ENCODE peak calls at places on chromosomes 6 and 20, in seven cellular contexts. One of them, this sample, is unnamed.

GRCh38 chr6:14540276-14540675 is 422.7 kb downstream of the CD83 start:
- DNase-seq in CD8-positive, alpha-beta memory T cell: no peak
- DNase-seq in colonic mucosa: no peak
- DNase-seq in CD4-positive, alpha-beta memory T cell: no peak
- DNase-seq in foreskin fibroblast: peak; percentile 19
- DNase-seq in tibial artery: no peak
- DNase-seq in DND-41: no peak
- DNase-seq in this sample: no peak

GRCh38 chr20:23407770-23408467 is 13.4 kb downstream of the NAPB start:
- DNase-seq in CD8-positive, alpha-beta memory T cell: no peak
- DNase-seq in colonic mucosa: no peak
- DNase-seq in CD4-positive, alpha-beta memory T cell: peak; percentile 51
- DNase-seq in foreskin fibroblast: no peak
- DNase-seq in tibial artery: no peak
- DNase-seq in DND-41: no peak
- DNase-seq in this sample: no peak

GRCh38 chr20:56088381-56088780 is 83.1 kb upstream of the CBLN4 start:
- DNase-seq in CD8-positive, alpha-beta memory T cell: no peak
- DNase-seq in colonic mucosa: no peak
- DNase-seq in CD4-positive, alpha-beta memory T cell: no peak
- DNase-seq in foreskin fibroblast: no peak
- DNase-seq in tibial artery: no peak
- DNase-seq in DND-41: no peak
- DNase-seq in this sample: no peak

GRCh38 chr20:38833857-38834164 is 28.3 kb downstream of the PPP1R16B start:
- DNase-seq in CD8-positive, alpha-beta memory T cell: no peak
- DNase-seq in colonic mucosa: no peak
- DNase-seq in CD4-positive, alpha-beta memory T cell: peak; percentile 76
- DNase-seq in foreskin fibroblast: no peak
- DNase-seq in tibial artery: no peak
- DNase-seq in DND-41: peak; percentile 22
- DNase-seq in this sample: no peak

GRCh38 chr6:43616728-43617472 is 12.2 kb downstream of the GTPBP2 start:
- DNase-seq in CD8-positive, alpha-beta memory T cell: no peak
- DNase-seq in colonic mucosa: no peak
- DNase-seq in CD4-positive, alpha-beta memory T cell: no peak
- DNase-seq in foreskin fibroblast: no peak
- DNase-seq in tibial artery: no peak
- DNase-seq in DND-41: no peak
- DNase-seq in this sample: no peak

GRCh38 chr6:15008269-15008668 is 237.6 kb upstream of the JARID2 start:
- DNase-seq in CD8-positive, alpha-beta memory T cell: no peak
- DNase-seq in colonic mucosa: no peak
- DNase-seq in CD4-positive, alpha-beta memory T cell: no peak
- DNase-seq in foreskin fibroblast: no peak
- DNase-seq in tibial artery: no peak
- DNase-seq in DND-41: no peak
- DNase-seq in this sample: no peak

GRCh38 chr6:52304917-52305316 is 20.4 kb upstream of the MCM3 start:
- DNase-seq in CD8-positive, alpha-beta memory T cell: no peak
- DNase-seq in colonic mucosa: no peak
- DNase-seq in CD4-positive, alpha-beta memory T cell: no peak
- DNase-seq in foreskin fibroblast: peak; percentile 26
- DNase-seq in tibial artery: no peak
- DNase-seq in DND-41: no peak
- DNase-seq in this sample: no peak

GRCh38 chr6:128327890-128328289 is 192.5 kb downstream of the PTPRK start:
- DNase-seq in CD8-positive, alpha-beta memory T cell: peak; percentile 55
- DNase-seq in colonic mucosa: no peak
- DNase-seq in CD4-positive, alpha-beta memory T cell: peak; percentile 40
- DNase-seq in foreskin fibroblast: peak; percentile 34
- DNase-seq in tibial artery: no peak
- DNase-seq in DND-41: peak; percentile 24
- DNase-seq in this sample: no peak

GRCh38 chr6:136795996-136796395 is 3.7 kb upstream of the MAP3K5 start:
- DNase-seq in CD8-positive, alpha-beta memory T cell: no peak
- DNase-seq in colonic mucosa: no peak
- DNase-seq in CD4-positive, alpha-beta memory T cell: no peak
- DNase-seq in foreskin fibroblast: no peak
- DNase-seq in tibial artery: no peak
- DNase-seq in DND-41: no peak
- DNase-seq in this sample: no peak

GRCh38 chr6:154154389-154154967 is 115.4 kb downstream of the OPRM1 start:
- DNase-seq in CD8-positive, alpha-beta memory T cell: peak; percentile 71
- DNase-seq in colonic mucosa: peak; percentile 61
- DNase-seq in CD4-positive, alpha-beta memory T cell: peak; percentile 57
- DNase-seq in foreskin fibroblast: peak; percentile 80
- DNase-seq in tibial artery: peak; percentile 56
- DNase-seq in DND-41: peak; percentile 58
- DNase-seq in this sample: peak; percentile 24

GRCh38 chr6:46491789-46492547 is 719 bp upstream of the RCAN2 start:
- DNase-seq in CD8-positive, alpha-beta memory T cell: no peak
- DNase-seq in colonic mucosa: peak; percentile 50
- DNase-seq in CD4-positive, alpha-beta memory T cell: no peak
- DNase-seq in foreskin fibroblast: peak; percentile 75
- DNase-seq in tibial artery: peak; percentile 44
- DNase-seq in DND-41: no peak
- DNase-seq in this sample: no peak

GRCh38 chr6:73024598-73024997 is 200.7 kb downstream of the KHDC1L start:
- DNase-seq in CD8-positive, alpha-beta memory T cell: no peak
- DNase-seq in colonic mucosa: no peak
- DNase-seq in CD4-positive, alpha-beta memory T cell: no peak
- DNase-seq in foreskin fibroblast: no peak
- DNase-seq in tibial artery: no peak
- DNase-seq in DND-41: no peak
- DNase-seq in this sample: no peak

GRCh38 chr6:84763397-84764331 is 734 bp downstream of the TBX18 start:
- DNase-seq in CD8-positive, alpha-beta memory T cell: no peak
- DNase-seq in colonic mucosa: no peak
- DNase-seq in CD4-positive, alpha-beta memory T cell: no peak
- DNase-seq in foreskin fibroblast: peak; percentile 96
- DNase-seq in tibial artery: peak; percentile 78
- DNase-seq in DND-41: no peak
- DNase-seq in this sample: peak; percentile 52

GRCh38 chr6:46129301-46129633 is 522 bp upstream of the ENPP4 start:
- DNase-seq in CD8-positive, alpha-beta memory T cell: no peak
- DNase-seq in colonic mucosa: no peak
- DNase-seq in CD4-positive, alpha-beta memory T cell: no peak
- DNase-seq in foreskin fibroblast: no peak
- DNase-seq in tibial artery: no peak
- DNase-seq in DND-41: no peak
- DNase-seq in this sample: no peak

GRCh38 chr6:36118550-36119107 is 11.7 kb upstream of the MAPK13 start:
- DNase-seq in CD8-positive, alpha-beta memory T cell: peak; percentile 87
- DNase-seq in colonic mucosa: peak; percentile 55
- DNase-seq in CD4-positive, alpha-beta memory T cell: peak; percentile 95
- DNase-seq in foreskin fibroblast: peak; percentile 26
- DNase-seq in tibial artery: peak; percentile 12
- DNase-seq in DND-41: no peak
- DNase-seq in this sample: no peak

GRCh38 chr6:15077964-15078363 is 167.9 kb upstream of the JARID2 start:
- DNase-seq in CD8-positive, alpha-beta memory T cell: no peak
- DNase-seq in colonic mucosa: no peak
- DNase-seq in CD4-positive, alpha-beta memory T cell: no peak
- DNase-seq in foreskin fibroblast: no peak
- DNase-seq in tibial artery: no peak
- DNase-seq in DND-41: no peak
- DNase-seq in this sample: no peak

GRCh38 chr20:38864662-38865061 is 59.2 kb downstream of the PPP1R16B start:
- DNase-seq in CD8-positive, alpha-beta memory T cell: no peak
- DNase-seq in colonic mucosa: no peak
- DNase-seq in CD4-positive, alpha-beta memory T cell: peak; percentile 48
- DNase-seq in foreskin fibroblast: no peak
- DNase-seq in tibial artery: no peak
- DNase-seq in DND-41: no peak
- DNase-seq in this sample: no peak

GRCh38 chr6:116954938-116955337 is 77.9 kb downstream of the RFX6 start:
- DNase-seq in CD8-positive, alpha-beta memory T cell: no peak
- DNase-seq in colonic mucosa: peak; percentile 59
- DNase-seq in CD4-positive, alpha-beta memory T cell: no peak
- DNase-seq in foreskin fibroblast: no peak
- DNase-seq in tibial artery: no peak
- DNase-seq in DND-41: no peak
- DNase-seq in this sample: no peak

GRCh38 chr6:19691465-19692167 is 145.6 kb upstream of the ID4 start:
- DNase-seq in CD8-positive, alpha-beta memory T cell: no peak
- DNase-seq in colonic mucosa: no peak
- DNase-seq in CD4-positive, alpha-beta memory T cell: no peak
- DNase-seq in foreskin fibroblast: peak; percentile 7
- DNase-seq in tibial artery: peak; percentile 24
- DNase-seq in DND-41: no peak
- DNase-seq in this sample: no peak

GRCh38 chr20:48107560-48107959 is 322.3 kb upstream of the SULF2 start:
- DNase-seq in CD8-positive, alpha-beta memory T cell: no peak
- DNase-seq in colonic mucosa: no peak
- DNase-seq in CD4-positive, alpha-beta memory T cell: no peak
- DNase-seq in foreskin fibroblast: no peak
- DNase-seq in tibial artery: no peak
- DNase-seq in DND-41: no peak
- DNase-seq in this sample: no peak

GRCh38 chr6:27753668-27754407 is 158.4 kb downstream of the OR2B2 start:
- DNase-seq in CD8-positive, alpha-beta memory T cell: peak; percentile 63
- DNase-seq in colonic mucosa: peak; percentile 86
- DNase-seq in CD4-positive, alpha-beta memory T cell: peak; percentile 66
- DNase-seq in foreskin fibroblast: peak; percentile 92
- DNase-seq in tibial artery: peak; percentile 37
- DNase-seq in DND-41: peak; percentile 92
- DNase-seq in this sample: peak; percentile 49

GRCh38 chr20:57881466-57882405 is 171.9 kb upstream of the PMEPA1 start:
- DNase-seq in CD8-positive, alpha-beta memory T cell: no peak
- DNase-seq in colonic mucosa: peak; percentile 12
- DNase-seq in CD4-positive, alpha-beta memory T cell: no peak
- DNase-seq in foreskin fibroblast: peak; percentile 37
- DNase-seq in tibial artery: no peak
- DNase-seq in DND-41: no peak
- DNase-seq in this sample: no peak

GRCh38 chr20:57880155-57880648 is 170.4 kb upstream of the PMEPA1 start:
- DNase-seq in CD8-positive, alpha-beta memory T cell: no peak
- DNase-seq in colonic mucosa: no peak
- DNase-seq in CD4-positive, alpha-beta memory T cell: no peak
- DNase-seq in foreskin fibroblast: peak; percentile 10
- DNase-seq in tibial artery: no peak
- DNase-seq in DND-41: no peak
- DNase-seq in this sample: no peak

GRCh38 chr20:57878803-57879424 is 169.1 kb upstream of the PMEPA1 start:
- DNase-seq in CD8-positive, alpha-beta memory T cell: no peak
- DNase-seq in colonic mucosa: no peak
- DNase-seq in CD4-positive, alpha-beta memory T cell: no peak
- DNase-seq in foreskin fibroblast: no peak
- DNase-seq in tibial artery: no peak
- DNase-seq in DND-41: no peak
- DNase-seq in this sample: no peak

GRCh38 chr20:57877995-57878394 is 168.2 kb upstream of the PMEPA1 start:
- DNase-seq in CD8-positive, alpha-beta memory T cell: no peak
- DNase-seq in colonic mucosa: no peak
- DNase-seq in CD4-positive, alpha-beta memory T cell: no peak
- DNase-seq in foreskin fibroblast: no peak
- DNase-seq in tibial artery: no peak
- DNase-seq in DND-41: peak; percentile 29
- DNase-seq in this sample: no peak

GRCh38 chr20:57879437-57880115 is 169.8 kb upstream of the PMEPA1 start:
- DNase-seq in CD8-positive, alpha-beta memory T cell: no peak
- DNase-seq in colonic mucosa: no peak
- DNase-seq in CD4-positive, alpha-beta memory T cell: no peak
- DNase-seq in foreskin fibroblast: no peak
- DNase-seq in tibial artery: no peak
- DNase-seq in DND-41: no peak
- DNase-seq in this sample: no peak
- H3K4me3 ChIP-seq in CD8-positive, alpha-beta memory T cell: no peak overlapping the region
- H3K4me3 ChIP-seq in colonic mucosa: no peak overlapping the region
- H3K4me3 ChIP-seq in CD4-positive, alpha-beta memory T cell: no peak overlapping the region
- H3K4me3 ChIP-seq in foreskin fibroblast: no peak overlapping the region
- H3K4me3 ChIP-seq in tibial artery: no peak overlapping the region
- H3K4me3 ChIP-seq in DND-41: no peak overlapping the region
- H3K4me3 ChIP-seq in this sample: no peak overlapping the region

DNA sequence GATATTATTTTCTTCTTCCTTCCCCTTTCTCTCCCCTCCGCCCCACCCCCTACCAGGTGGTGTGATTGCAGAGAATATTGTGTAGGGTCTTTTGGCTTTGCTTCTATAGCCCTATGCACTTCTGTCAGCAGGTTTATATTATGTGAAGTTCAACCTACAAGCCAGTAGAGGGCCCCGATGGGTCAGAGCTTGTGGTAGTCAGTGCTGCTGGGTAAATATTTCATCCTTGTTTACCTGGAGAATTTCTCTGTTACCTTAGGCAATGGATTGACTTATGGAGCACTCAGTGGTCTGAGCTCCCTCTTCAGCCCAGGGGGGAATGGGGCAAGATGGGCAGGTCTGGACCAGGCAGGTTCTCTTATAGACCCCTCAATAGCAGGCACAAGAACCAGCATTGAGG is 720.9 kb downstream of the GRIK2 start:
- DNase-seq in CD8-positive, alpha-beta memory T cell: no peak
- DNase-seq in colonic mucosa: no peak
- DNase-seq in CD4-positive, alpha-beta memory T cell: no peak
- DNase-seq in foreskin fibroblast: no peak
- DNase-seq in tibial artery: no peak
- DNase-seq in DND-41: no peak
- DNase-seq in this sample: no peak
- H3K4me3 ChIP-seq in CD8-positive, alpha-beta memory T cell: no peak overlapping the region
- H3K4me3 ChIP-seq in colonic mucosa: no peak overlapping the region
- H3K4me3 ChIP-seq in CD4-positive, alpha-beta memory T cell: no peak overlapping the region
- H3K4me3 ChIP-seq in foreskin fibroblast: no peak overlapping the region
- H3K4me3 ChIP-seq in tibial artery: no peak overlapping the region
- H3K4me3 ChIP-seq in DND-41: no peak overlapping the region
- H3K4me3 ChIP-seq in this sample: no peak overlapping the region

GRCh38 chr6:75747985-75748742 is 875 bp upstream of the MYO6 start:
- DNase-seq in CD8-positive, alpha-beta memory T cell: no peak
- DNase-seq in colonic mucosa: no peak
- DNase-seq in CD4-positive, alpha-beta memory T cell: no peak
- DNase-seq in foreskin fibroblast: no peak
- DNase-seq in tibial artery: no peak
- DNase-seq in DND-41: no peak
- DNase-seq in this sample: no peak

GRCh38 chr6:75751443-75751842 is 2.4 kb downstream of the MYO6 start:
- DNase-seq in CD8-positive, alpha-beta memory T cell: no peak
- DNase-seq in colonic mucosa: no peak
- DNase-seq in CD4-positive, alpha-beta memory T cell: no peak
- DNase-seq in foreskin fibroblast: peak; percentile 54
- DNase-seq in tibial artery: no peak
- DNase-seq in DND-41: no peak
- DNase-seq in this sample: no peak

GRCh38 chr6:75748743-75749538 is at the start of gene MYO6:
- DNase-seq in CD8-positive, alpha-beta memory T cell: peak; percentile 68
- DNase-seq in colonic mucosa: peak; percentile 83
- DNase-seq in CD4-positive, alpha-beta memory T cell: peak; percentile 50
- DNase-seq in foreskin fibroblast: peak; percentile 85
- DNase-seq in tibial artery: peak; percentile 60
- DNase-seq in DND-41: no peak
- DNase-seq in this sample: no peak

GRCh38 chr6:75752365-75752764 is 3.3 kb downstream of the MYO6 start:
- DNase-seq in CD8-positive, alpha-beta memory T cell: no peak
- DNase-seq in colonic mucosa: no peak
- DNase-seq in CD4-positive, alpha-beta memory T cell: no peak
- DNase-seq in foreskin fibroblast: peak; percentile 20
- DNase-seq in tibial artery: no peak
- DNase-seq in DND-41: no peak
- DNase-seq in this sample: no peak

GRCh38 chr6:75750925-75751324 is 1.9 kb downstream of the MYO6 start:
- DNase-seq in CD8-positive, alpha-beta memory T cell: no peak
- DNase-seq in colonic mucosa: no peak
- DNase-seq in CD4-positive, alpha-beta memory T cell: no peak
- DNase-seq in foreskin fibroblast: no peak
- DNase-seq in tibial artery: no peak
- DNase-seq in DND-41: no peak
- DNase-seq in this sample: no peak
- H3K4me3 ChIP-seq in CD8-positive, alpha-beta memory T cell: no peak overlapping the region
- H3K4me3 ChIP-seq in colonic mucosa: no peak overlapping the region
- H3K4me3 ChIP-seq in CD4-positive, alpha-beta memory T cell: no peak overlapping the region
- H3K4me3 ChIP-seq in foreskin fibroblast: no peak overlapping the region
- H3K4me3 ChIP-seq in tibial artery: no peak overlapping the region
- H3K4me3 ChIP-seq in DND-41: no peak overlapping the region
- H3K4me3 ChIP-seq in this sample: no peak overlapping the region

GRCh38 chr20:24990810-24991252 is 1.7 kb downstream of the APMAP start:
- DNase-seq in CD8-positive, alpha-beta memory T cell: no peak
- DNase-seq in colonic mucosa: peak; percentile 15
- DNase-seq in CD4-positive, alpha-beta memory T cell: no peak
- DNase-seq in foreskin fibroblast: no peak
- DNase-seq in tibial artery: no peak
- DNase-seq in DND-41: no peak
- DNase-seq in this sample: no peak
- H3K4me3 ChIP-seq in CD8-positive, alpha-beta memory T cell: peak overlapping the region; percentile 84
- H3K4me3 ChIP-seq in colonic mucosa: no peak overlapping the region
- H3K4me3 ChIP-seq in CD4-positive, alpha-beta memory T cell: no peak overlapping the region
- H3K4me3 ChIP-seq in foreskin fibroblast: no peak overlapping the region
- H3K4me3 ChIP-seq in tibial artery: no peak overlapping the region
- H3K4me3 ChIP-seq in DND-41: no peak overlapping the region
- H3K4me3 ChIP-seq in this sample: no peak overlapping the region